ENCODE peak calls at places on chromosomes 7 and 10, in five cellular contexts. X is heart left ventricle; I is psoas muscle; K is naive thymus-derived CD4-positive, alpha-beta T cell; W is CD4-positive, CD25-positive, alpha-beta regulatory T cell. S is an unnamed sample.

GRCh38 chr10:70508912-70509366 is 30.4 kb downstream of the PALD1 start:
- DNase-seq in X (peak; percentile 74), I (peak; percentile 60), K (no peak), W (no peak), S (no peak)

GRCh38 chr10:43259248-43259980 is 7.5 kb downstream of the RASGEF1A start:
- DNase-seq in X (no peak), I (no peak), K (no peak), W (no peak), S (no peak)

GRCh38 chr10:6061056-6061455 is 1.1 kb downstream of the IL2RA start:
- DNase-seq in X (no peak), I (no peak), K (no peak), W (no peak), S (no peak)

GRCh38 chr7:7851381-7851780 is 117.2 kb upstream of the GLCCI1 start:
- DNase-seq in X (no peak), I (no peak), K (no peak), W (no peak), S (no peak)

GRCh38 chr10:14394179-14394578 is 63.5 kb upstream of the FRMD4A start:
- DNase-seq in X (no peak), I (no peak), K (no peak), W (no peak), S (no peak)

GRCh38 chr7:25314729-25315267 is 86.5 kb upstream of the NPVF start:
- DNase-seq in X (no peak), I (no peak), K (no peak), W (no peak), S (no peak)

GRCh38 chr10:102802920-102803534 is 34.2 kb downstream of the CYP17A1 start:
- DNase-seq in X (peak; percentile 61), I (peak; percentile 49), K (no peak), W (no peak), S (no peak)

GRCh38 chr7:132207211-132207610 is 369.1 kb downstream of the PLXNA4 start:
- DNase-seq in X (peak; percentile 80), I (no peak), K (no peak), W (no peak), S (no peak)

GRCh38 chr7:94375167-94375566 is 19.5 kb upstream of the COL1A2 start:
- DNase-seq in X (peak; percentile 50), I (no peak), K (no peak), W (no peak), S (no peak)

GRCh38 chr10:35635576-35635975 is 6.5 kb downstream of the FZD8 start:
- DNase-seq in X (no peak), I (no peak), K (peak; percentile 61), W (peak; percentile 54), S (no peak)

GRCh38 chr10:116241642-116242405 is 31.2 kb downstream of the GFRA1 start:
- DNase-seq in X (no peak), I (no peak), K (no peak), W (no peak), S (no peak)

GRCh38 chr10:97755718-97756117 is 16.1 kb downstream of the SFRP5 start:
- DNase-seq in X (no peak), I (no peak), K (no peak), W (no peak), S (no peak)

GRCh38 chr7:91940171-91940570 is 491 bp upstream of the AKAP9 start:
- DNase-seq in X (peak; percentile 31), I (peak; percentile 18), K (peak; percentile 45), W (no peak), S (peak; percentile 1)

GRCh38 chr7:117672433-117672832 is 192.6 kb downstream of the CFTR start:
- DNase-seq in X (no peak), I (no peak), K (no peak), W (no peak), S (no peak)

GRCh38 chr10:1715821-1716220 is 21.5 kb downstream of the ADARB2 start:
- DNase-seq in X (no peak), I (no peak), K (no peak), W (no peak), S (no peak)

GRCh38 chr7:49776994-49777393 is 3.6 kb downstream of the VWC2 start:
- DNase-seq in X (peak; percentile 52), I (no peak), K (no peak), W (no peak), S (no peak)

GRCh38 chr7:70312336-70312735 is 714.1 kb downstream of the AUTS2 start:
- DNase-seq in X (no peak), I (no peak), K (peak; percentile 33), W (peak; percentile 44), S (no peak)

GRCh38 chr7:100965723-100966541 is 3.4 kb upstream of the MUC12 start:
- DNase-seq in X (peak; percentile 49), I (peak; percentile 53), K (peak; percentile 44), W (peak; percentile 54), S (peak; percentile 37)

DNA sequence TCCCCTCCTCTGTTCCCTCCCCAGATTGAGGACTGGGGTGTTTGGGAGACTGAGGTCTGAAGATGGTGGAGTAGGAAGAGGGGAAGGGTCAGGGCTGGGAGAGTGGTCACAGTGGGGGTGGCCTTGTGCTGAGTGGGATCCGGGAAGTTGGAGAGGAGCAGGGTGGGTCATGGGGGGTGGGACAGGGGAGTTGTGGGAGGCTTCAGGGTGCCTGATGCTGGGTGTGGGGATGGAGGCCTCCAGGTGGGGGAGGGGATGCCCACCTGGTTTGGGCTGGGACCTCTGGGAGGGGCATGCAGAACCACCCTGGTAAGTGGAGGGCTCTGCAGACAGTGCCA is 2.6 kb downstream of the ZNF775 start:
- DNase-seq in X (no peak), I (no peak), K (no peak), W (no peak), S (no peak)
- H3K4me1 ChIP-seq in X (peaks cover 52% of the 10 kb centered on the region), I (peaks cover 29% of the 10 kb centered on the region), K (peaks cover 4% of the 10 kb centered on the region), W (peaks cover 30% of the 10 kb centered on the region), S (peaks cover 11% of the 10 kb centered on the region)

GRCh38 chr7:2522780-2523433 is 3.3 kb downstream of the LFNG start:
- DNase-seq in X (no peak), I (no peak), K (no peak), W (peak; percentile 35), S (no peak)
- H3K4me1 ChIP-seq in X (peaks cover 84% of the 10 kb centered on the region), I (peaks cover 11% of the 10 kb centered on the region), K (peaks cover 30% of the 10 kb centered on the region), W (peaks cover 82% of the 10 kb centered on the region), S (peaks cover 67% of the 10 kb centered on the region)

GRCh38 chr7:108525985-108526767 is at the start of gene PNPLA8:
- DNase-seq in X (peak; percentile 100), I (peak; percentile 100), K (peak; percentile 100), W (peak; percentile 100), S (peak; percentile 100)
- H3K4me1 ChIP-seq in X (peaks cover 34% of the 10 kb centered on the region), I (peaks cover 31% of the 10 kb centered on the region), K (peaks cover 18% of the 10 kb centered on the region), W (peaks cover 36% of the 10 kb centered on the region), S (peaks cover 6% of the 10 kb centered on the region)

DNA sequence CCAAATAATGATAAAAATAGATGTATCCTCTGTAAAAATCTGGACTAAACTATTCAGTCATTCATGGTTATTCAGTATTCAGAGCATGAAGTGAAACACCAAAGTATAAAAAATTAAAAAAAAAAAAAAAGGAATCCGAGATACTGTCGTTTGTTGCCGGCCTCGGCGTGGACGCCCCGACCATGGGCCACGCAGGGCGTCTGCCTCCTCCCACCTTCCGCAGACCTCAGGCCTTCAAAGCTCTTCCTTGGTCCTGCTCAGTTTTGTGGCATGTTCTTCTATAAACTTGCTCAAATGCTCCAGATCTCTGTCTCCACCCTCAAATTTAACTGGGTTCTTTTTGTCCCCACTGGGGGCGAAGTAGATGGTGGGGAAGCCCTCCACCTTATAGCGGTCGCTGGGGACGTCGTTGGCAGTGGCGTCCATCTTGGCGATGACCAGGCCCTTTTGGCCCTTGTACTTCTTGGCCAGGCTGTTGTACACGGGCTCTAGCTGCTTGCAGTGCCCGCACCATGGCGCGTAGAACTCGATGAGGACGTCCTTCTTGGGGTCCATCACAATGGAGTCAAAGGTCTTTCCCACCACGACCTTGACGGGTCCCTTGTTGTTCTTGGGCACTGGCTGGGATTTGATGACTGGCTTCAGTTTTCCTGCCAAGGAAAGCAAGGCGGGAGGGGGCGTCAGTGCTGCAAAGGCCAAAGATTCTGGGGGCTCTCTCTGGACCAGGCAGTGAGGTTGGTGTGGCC is 24.6 kb downstream of the PDIA4 start:
- DNase-seq in X (no peak), I (no peak), K (no peak), W (no peak), S (no peak)
- H3K4me1 ChIP-seq in X (no peaks in the 10 kb centered on the region), I (no peaks in the 10 kb centered on the region), K (no peaks in the 10 kb centered on the region), W (peaks cover 6% of the 10 kb centered on the region), S (no peaks in the 10 kb centered on the region)

S was measured in effector memory CD4-positive, alpha-beta T cell.